ENCODE peak calls at places on chromosomes 16 and 17, in six cellular contexts. O, U, A, P, K and Q are unnamed samples.

GRCh38 chr16:11253009-11253994 is 2.7 kb downstream of the SOCS1 start:
- DNase-seq in K (no peak), O (no peak), P (no peak), A (no peak), U (no peak), Q (no peak)

GRCh38 chr17:2075336-2076056 is 20.6 kb downstream of the HIC1 start:
- DNase-seq in A (no peak), K (no peak), P (peak; percentile 65), U (peak; percentile 77), O (no peak), Q (no peak)

GRCh38 chr17:51423421-51424160 is 163.2 kb downstream of the UTP18 start:
- DNase-seq in P (no peak), A (no peak), O (no peak), U (no peak), K (peak; percentile 67), Q (no peak)

GRCh38 chr16:82433042-82433441 is 193.7 kb upstream of the CDH13 start:
- DNase-seq in A (no peak), K (no peak), O (no peak), P (no peak), U (no peak), Q (no peak)

GRCh38 chr17:27633312-27634025 is 2.5 kb downstream of the LGALS9 start:
- DNase-seq in U (no peak), K (no peak), P (no peak), A (peak; percentile 78), O (no peak), Q (no peak)

GRCh38 chr17:8146381-8147140 is 5.6 kb downstream of the PER1 start:
- DNase-seq in O (no peak), A (no peak), P (no peak), K (peak; percentile 88), U (peak; percentile 64), Q (peak; percentile 55)

GRCh38 chr17:199806-200603 is 18.6 kb upstream of the DOC2B start:
- DNase-seq in K (no peak), O (no peak), A (no peak), P (no peak), U (peak; percentile 70), Q (no peak)

GRCh38 chr16:89615596-89616090 is 2.2 kb downstream of the DPEP1 start:
- DNase-seq in U (no peak), P (no peak), K (no peak), A (no peak), O (no peak), Q (no peak)

DNA sequence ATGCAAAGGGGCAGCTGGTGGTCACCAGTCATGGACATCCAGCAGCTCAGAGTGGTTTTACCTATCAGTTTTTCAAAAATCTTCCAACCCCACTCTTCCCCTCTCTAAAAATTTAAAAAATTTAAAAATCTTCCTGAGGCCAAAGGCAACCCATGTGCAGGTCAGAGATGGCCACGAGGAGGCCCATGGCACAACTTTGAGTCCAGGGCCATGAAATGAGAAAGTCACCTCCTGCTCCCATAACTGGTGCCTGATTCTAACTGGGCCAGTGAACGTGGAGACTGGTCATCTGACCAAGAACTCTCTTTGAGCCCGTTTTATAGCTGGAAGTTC is 124.4 kb downstream of the XYLT1 start:
- DNase-seq in U (no peak), A (peak; percentile 64), K (no peak), P (no peak), O (no peak), Q (no peak)
- H3K4me1 ChIP-seq in U (peaks cover 79% of the 10 kb centered on the region), A (peaks cover 53% of the 10 kb centered on the region), K (peaks cover 70% of the 10 kb centered on the region), P (peaks cover 10% of the 10 kb centered on the region), O (peaks cover 54% of the 10 kb centered on the region), Q (peaks cover 55% of the 10 kb centered on the region)

GRCh38 chr16:85567101-85567866 is 45.8 kb upstream of the GSE1 start:
- DNase-seq in P (no peak), K (no peak), O (no peak), A (no peak), U (no peak), Q (no peak)
- H3K4me1 ChIP-seq in P (peaks cover 49% of the 10 kb centered on the region), K (peaks cover 73% of the 10 kb centered on the region), O (peaks cover 24% of the 10 kb centered on the region), A (peaks cover 35% of the 10 kb centered on the region), U (peaks cover 35% of the 10 kb centered on the region), Q (peaks cover 86% of the 10 kb centered on the region)

GRCh38 chr16:4097826-4098240 is 18.4 kb downstream of the ADCY9 start:
- DNase-seq in U (no peak), O (no peak), A (peak; percentile 55), K (no peak), P (peak; percentile 43), Q (no peak)

GRCh38 chr16:4096509-4096908 is 19.7 kb downstream of the ADCY9 start:
- DNase-seq in P (no peak), O (no peak), U (no peak), A (no peak), K (no peak), Q (no peak)

GRCh38 chr16:4094138-4094773 is 22.0 kb downstream of the ADCY9 start:
- DNase-seq in U (no peak), P (no peak), O (no peak), A (peak; percentile 50), K (no peak), Q (no peak)

GRCh38 chr16:4101421-4102275 is 14.6 kb downstream of the ADCY9 start:
- DNase-seq in U (peak; percentile 17), K (no peak), P (no peak), O (peak; percentile 25), A (peak; percentile 71), Q (no peak)

DNA sequence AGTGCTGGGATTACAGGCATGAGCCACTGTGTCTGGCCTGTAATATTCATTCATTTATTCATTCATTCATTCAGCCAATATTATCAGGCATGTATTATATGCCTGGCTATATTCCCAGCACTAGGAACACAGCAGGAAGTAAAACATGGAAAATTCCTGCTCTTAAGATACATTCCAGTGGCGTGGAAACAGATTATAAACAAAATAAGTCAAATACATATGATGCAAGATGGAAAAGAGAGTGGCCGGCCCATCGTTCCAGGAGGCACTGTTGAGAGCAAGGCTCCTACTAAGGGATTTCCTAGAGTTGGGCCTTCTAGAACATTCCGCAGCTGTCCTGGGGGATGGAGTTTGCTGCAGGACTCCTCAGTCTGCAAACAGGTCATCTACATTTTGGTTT is 17.7 kb downstream of the ADCY9 start:
- DNase-seq in P (no peak), A (peak; percentile 39), K (no peak), U (no peak), O (no peak), Q (no peak)
- H3K4me1 ChIP-seq in P (peaks cover 8% of the 10 kb centered on the region), A (peaks cover 60% of the 10 kb centered on the region), K (peaks cover 11% of the 10 kb centered on the region), U (peaks cover 21% of the 10 kb centered on the region), O (peaks cover 52% of the 10 kb centered on the region), Q (peaks cover 32% of the 10 kb centered on the region)

GRCh38 chr16:58516768-58517107 is 1.4 kb downstream of the SETD6 start:
- DNase-seq in K (no peak), U (no peak), O (no peak), P (no peak), A (no peak), Q (no peak)
- H3K4me1 ChIP-seq in K (peaks cover 20% of the 10 kb centered on the region), U (peaks cover 27% of the 10 kb centered on the region), O (peaks cover 28% of the 10 kb centered on the region), P (peaks cover 21% of the 10 kb centered on the region), A (peaks cover 19% of the 10 kb centered on the region), Q (peaks cover 16% of the 10 kb centered on the region)